ENCODE peak calls at places on chromosome 5, in seven cellular contexts. One of them, this sample, is unnamed.
A peak's percentile ranks its signal among the peaks of the same experiment; 100 is the strongest.

GRCh38 chr5:118791986-118792734 is 196.2 kb downstream of the DTWD2 start:
- DNase-seq in substantia nigra: peak; percentile 23
- DNase-seq in Karpas-422: peak; percentile 74
- DNase-seq in aorta: no peak
- DNase-seq in vagina: no peak
- DNase-seq in uterus: peak; percentile 16
- DNase-seq in WERI-Rb-1: peak; percentile 33
- DNase-seq in this sample: peak; percentile 81

GRCh38 chr5:124584991-124585715 is 161.3 kb downstream of the ZNF608 start:
- DNase-seq in vagina: no peak
- DNase-seq in Karpas-422: peak; percentile 61
- DNase-seq in WERI-Rb-1: no peak
- DNase-seq in uterus: no peak
- DNase-seq in substantia nigra: no peak
- DNase-seq in aorta: no peak
- DNase-seq in this sample: no peak

GRCh38 chr5:14946813-14947640 is 75.4 kb upstream of the ANKH start:
- DNase-seq in aorta: no peak
- DNase-seq in Karpas-422: peak; percentile 61
- DNase-seq in vagina: no peak
- DNase-seq in uterus: no peak
- DNase-seq in substantia nigra: no peak
- DNase-seq in WERI-Rb-1: no peak
- DNase-seq in this sample: no peak

GRCh38 chr5:147508711-147509040 is 1.2 kb downstream of the DPYSL3 start:
- DNase-seq in aorta: no peak
- DNase-seq in vagina: no peak
- DNase-seq in Karpas-422: no peak
- DNase-seq in substantia nigra: no peak
- DNase-seq in WERI-Rb-1: no peak
- DNase-seq in uterus: no peak
- DNase-seq in this sample: no peak

GRCh38 chr5:113778147-113778546 is 264.7 kb downstream of the YTHDC2 start:
- DNase-seq in aorta: no peak
- DNase-seq in substantia nigra: no peak
- DNase-seq in Karpas-422: no peak
- DNase-seq in WERI-Rb-1: no peak
- DNase-seq in uterus: no peak
- DNase-seq in vagina: no peak
- DNase-seq in this sample: no peak

GRCh38 chr5:25573691-25574090 is 928.9 kb upstream of the CDH10 start:
- DNase-seq in Karpas-422: no peak
- DNase-seq in WERI-Rb-1: no peak
- DNase-seq in uterus: no peak
- DNase-seq in substantia nigra: no peak
- DNase-seq in aorta: no peak
- DNase-seq in vagina: no peak
- DNase-seq in this sample: no peak

GRCh38 chr5:141508808-141509611 is 20.1 kb downstream of the PCDHGC5 start:
- DNase-seq in WERI-Rb-1: peak; percentile 74
- DNase-seq in substantia nigra: no peak
- DNase-seq in aorta: peak; percentile 89
- DNase-seq in vagina: no peak
- DNase-seq in Karpas-422: peak; percentile 86
- DNase-seq in uterus: peak; percentile 81
- DNase-seq in this sample: peak; percentile 88

GRCh38 chr5:16492398-16493175 is 27.0 kb upstream of the ZNF622 start:
- DNase-seq in aorta: peak; percentile 31
- DNase-seq in substantia nigra: no peak
- DNase-seq in Karpas-422: no peak
- DNase-seq in WERI-Rb-1: peak; percentile 59
- DNase-seq in vagina: no peak
- DNase-seq in uterus: peak; percentile 28
- DNase-seq in this sample: peak; percentile 63

GRCh38 chr5:89181546-89181945 is 298.6 kb upstream of the MEF2C start:
- DNase-seq in Karpas-422: no peak
- DNase-seq in substantia nigra: no peak
- DNase-seq in aorta: no peak
- DNase-seq in uterus: no peak
- DNase-seq in vagina: no peak
- DNase-seq in WERI-Rb-1: no peak
- DNase-seq in this sample: no peak

GRCh38 chr5:77718934-77719610 is 57.1 kb downstream of the TBCA start:
- DNase-seq in substantia nigra: no peak
- DNase-seq in aorta: no peak
- DNase-seq in vagina: no peak
- DNase-seq in WERI-Rb-1: no peak
- DNase-seq in uterus: no peak
- DNase-seq in Karpas-422: no peak
- DNase-seq in this sample: no peak

GRCh38 chr5:50962934-50963646 is 296.7 kb downstream of the PARP8 start:
- DNase-seq in substantia nigra: peak; percentile 66
- DNase-seq in vagina: no peak
- DNase-seq in Karpas-422: peak; percentile 90
- DNase-seq in uterus: peak; percentile 38
- DNase-seq in aorta: peak; percentile 69
- DNase-seq in WERI-Rb-1: peak; percentile 67
- DNase-seq in this sample: peak; percentile 82

GRCh38 chr5:73818357-73818756 is 192.4 kb downstream of the ARHGEF28 start:
- DNase-seq in WERI-Rb-1: no peak
- DNase-seq in substantia nigra: no peak
- DNase-seq in uterus: no peak
- DNase-seq in vagina: no peak
- DNase-seq in Karpas-422: no peak
- DNase-seq in aorta: no peak
- DNase-seq in this sample: no peak

GRCh38 chr5:44640945-44641456 is 167.7 kb upstream of the MRPS30 start:
- DNase-seq in Karpas-422: no peak
- DNase-seq in vagina: no peak
- DNase-seq in uterus: no peak
- DNase-seq in WERI-Rb-1: no peak
- DNase-seq in aorta: no peak
- DNase-seq in substantia nigra: no peak
- DNase-seq in this sample: no peak

GRCh38 chr5:145554399-145554798 is 280.7 kb downstream of the PRELID2 start:
- DNase-seq in aorta: no peak
- DNase-seq in Karpas-422: no peak
- DNase-seq in uterus: no peak
- DNase-seq in WERI-Rb-1: no peak
- DNase-seq in substantia nigra: no peak
- DNase-seq in vagina: no peak
- DNase-seq in this sample: no peak

GRCh38 chr5:112183103-112183634 is 235.9 kb downstream of the EPB41L4A start:
- DNase-seq in uterus: no peak
- DNase-seq in substantia nigra: no peak
- DNase-seq in WERI-Rb-1: no peak
- DNase-seq in vagina: no peak
- DNase-seq in Karpas-422: no peak
- DNase-seq in aorta: no peak
- DNase-seq in this sample: no peak

DNA sequence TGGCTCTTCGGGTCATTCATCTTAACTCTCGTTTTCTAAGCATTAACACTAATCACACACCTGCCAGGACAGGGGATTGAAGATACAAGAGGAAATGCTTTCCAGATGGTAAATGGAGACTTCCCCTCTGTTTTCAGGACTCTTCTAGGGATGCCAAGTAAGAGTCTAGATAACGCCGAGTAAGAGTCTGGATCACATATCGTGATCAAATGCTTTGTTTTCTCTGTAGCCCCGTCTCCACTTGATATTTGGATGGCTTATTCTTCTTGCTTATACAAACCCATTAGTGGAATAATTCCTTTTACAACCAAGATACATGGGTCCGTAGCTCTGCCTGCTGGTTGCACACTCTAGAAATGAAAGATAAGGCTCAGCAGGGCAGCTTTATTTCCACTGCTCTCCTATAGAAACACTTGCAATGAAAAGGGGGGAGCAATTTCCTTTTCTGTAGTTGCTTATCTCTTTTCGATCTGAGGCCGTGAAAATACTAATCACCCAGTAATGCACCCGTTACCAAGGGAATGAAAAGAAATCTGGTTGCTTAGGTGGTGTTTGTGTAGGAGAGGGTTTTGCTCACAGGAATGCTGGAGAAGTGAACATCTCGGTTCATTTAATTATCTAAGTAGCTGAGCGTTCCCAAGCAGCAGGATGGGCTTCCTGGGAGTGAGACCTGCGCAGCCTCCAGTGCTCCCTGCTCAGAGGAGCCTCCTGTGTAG is 131.6 kb downstream of the ADAMTS16 start:
- DNase-seq in Karpas-422: no peak
- DNase-seq in WERI-Rb-1: no peak
- DNase-seq in vagina: no peak
- DNase-seq in substantia nigra: no peak
- DNase-seq in aorta: no peak
- DNase-seq in uterus: no peak
- DNase-seq in this sample: no peak
- H3K27ac ChIP-seq in Karpas-422: no peak overlapping the region
- H3K27ac ChIP-seq in WERI-Rb-1: no peak overlapping the region
- H3K27ac ChIP-seq in vagina: no peak overlapping the region
- H3K27ac ChIP-seq in substantia nigra: no peak overlapping the region
- H3K27ac ChIP-seq in aorta: no peak overlapping the region
- H3K27ac ChIP-seq in uterus: peak overlapping the region; percentile 41
- H3K27ac ChIP-seq in this sample: no peak overlapping the region

GRCh38 chr5:180080670-180081280 is 9.2 kb upstream of the RNF130 start:
- DNase-seq in vagina: no peak
- DNase-seq in uterus: no peak
- DNase-seq in substantia nigra: no peak
- DNase-seq in aorta: peak; percentile 50
- DNase-seq in WERI-Rb-1: no peak
- DNase-seq in Karpas-422: peak; percentile 31
- DNase-seq in this sample: no peak

GRCh38 chr5:180083529-180084060 is 12.0 kb upstream of the RNF130 start:
- DNase-seq in uterus: no peak
- DNase-seq in substantia nigra: no peak
- DNase-seq in Karpas-422: no peak
- DNase-seq in WERI-Rb-1: no peak
- DNase-seq in vagina: no peak
- DNase-seq in aorta: no peak
- DNase-seq in this sample: no peak

GRCh38 chr5:180081481-180081880 is 9.9 kb upstream of the RNF130 start:
- DNase-seq in Karpas-422: no peak
- DNase-seq in aorta: no peak
- DNase-seq in substantia nigra: no peak
- DNase-seq in vagina: no peak
- DNase-seq in WERI-Rb-1: no peak
- DNase-seq in uterus: no peak
- DNase-seq in this sample: no peak

GRCh38 chr5:180084638-180085561 is 13.3 kb upstream of the RNF130 start:
- DNase-seq in uterus: no peak
- DNase-seq in substantia nigra: no peak
- DNase-seq in vagina: no peak
- DNase-seq in WERI-Rb-1: peak; percentile 36
- DNase-seq in Karpas-422: no peak
- DNase-seq in aorta: peak; percentile 47
- DNase-seq in this sample: no peak

DNA sequence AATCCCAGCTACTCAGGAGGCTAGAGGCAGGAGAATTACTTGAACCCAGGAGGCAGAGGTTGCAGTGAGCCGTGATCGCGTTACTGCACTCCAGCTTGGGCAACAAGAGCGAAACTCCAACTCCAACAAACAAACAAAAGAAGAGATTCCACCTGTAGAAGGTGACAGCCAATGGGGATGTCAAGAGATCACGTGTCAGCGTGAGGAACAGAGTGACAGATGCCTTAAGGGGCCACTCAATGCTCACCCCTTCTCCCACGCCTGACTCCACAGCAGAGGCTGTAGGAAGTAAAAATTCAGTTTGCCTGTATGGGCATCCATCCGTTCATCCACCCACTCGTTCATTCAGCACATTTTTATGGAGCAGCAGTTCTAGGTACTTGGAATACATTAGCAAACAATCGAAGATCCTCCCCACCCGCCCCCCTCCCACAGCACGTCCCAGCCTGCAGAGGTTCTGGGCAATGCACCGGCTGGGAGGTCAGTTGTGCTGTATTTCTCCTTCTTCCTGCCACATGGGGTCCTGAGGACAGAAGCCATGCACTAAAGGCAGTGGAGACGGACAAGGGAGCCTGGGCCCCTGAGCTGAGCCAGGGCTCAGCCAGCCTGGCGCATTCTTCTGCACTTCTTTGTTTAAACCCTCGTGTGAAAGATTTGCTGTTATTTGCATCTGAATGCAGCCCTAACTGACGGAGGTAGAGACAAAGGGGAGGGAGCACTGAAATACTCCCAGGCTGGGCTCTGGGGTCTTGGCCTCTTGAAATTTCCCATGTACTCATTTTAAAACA is 11.3 kb upstream of the RNF130 start:
- DNase-seq in substantia nigra: no peak
- DNase-seq in WERI-Rb-1: no peak
- DNase-seq in uterus: no peak
- DNase-seq in vagina: no peak
- DNase-seq in Karpas-422: peak; percentile 9
- DNase-seq in aorta: no peak
- DNase-seq in this sample: no peak
- H3K27ac ChIP-seq in substantia nigra: no peak overlapping the region
- H3K27ac ChIP-seq in WERI-Rb-1: no peak overlapping the region
- H3K27ac ChIP-seq in uterus: no peak overlapping the region
- H3K27ac ChIP-seq in vagina: no peak overlapping the region
- H3K27ac ChIP-seq in Karpas-422: no peak overlapping the region
- H3K27ac ChIP-seq in aorta: no peak overlapping the region
- H3K27ac ChIP-seq in this sample: no peak overlapping the region

DNA sequence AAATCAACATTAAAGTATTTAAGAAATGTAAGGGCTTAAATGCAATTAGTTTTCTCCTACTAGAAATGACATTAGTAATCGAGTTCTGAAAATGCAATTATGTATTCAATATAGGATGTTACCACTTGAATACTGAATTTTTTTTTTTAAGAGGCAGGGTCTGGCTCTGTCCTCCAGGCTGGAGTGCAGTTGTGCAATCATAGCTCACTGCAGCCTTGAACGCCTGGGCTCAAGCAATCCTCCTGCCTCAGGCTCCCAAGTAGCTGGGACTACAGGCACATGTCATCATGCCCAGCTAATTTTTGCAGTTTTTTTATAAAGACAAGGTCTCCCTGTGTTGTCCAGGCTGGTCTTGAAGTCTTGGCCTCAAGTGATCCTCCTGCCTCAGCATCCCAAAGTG is 1.5 kb downstream of the CDC20B start:
- DNase-seq in WERI-Rb-1: no peak
- DNase-seq in Karpas-422: no peak
- DNase-seq in substantia nigra: no peak
- DNase-seq in vagina: no peak
- DNase-seq in uterus: no peak
- DNase-seq in aorta: no peak
- DNase-seq in this sample: no peak
- H3K27ac ChIP-seq in WERI-Rb-1: no peak overlapping the region
- H3K27ac ChIP-seq in Karpas-422: no peak overlapping the region
- H3K27ac ChIP-seq in substantia nigra: no peak overlapping the region
- H3K27ac ChIP-seq in vagina: no peak overlapping the region
- H3K27ac ChIP-seq in uterus: no peak overlapping the region
- H3K27ac ChIP-seq in aorta: no peak overlapping the region
- H3K27ac ChIP-seq in this sample: no peak overlapping the region

DNA sequence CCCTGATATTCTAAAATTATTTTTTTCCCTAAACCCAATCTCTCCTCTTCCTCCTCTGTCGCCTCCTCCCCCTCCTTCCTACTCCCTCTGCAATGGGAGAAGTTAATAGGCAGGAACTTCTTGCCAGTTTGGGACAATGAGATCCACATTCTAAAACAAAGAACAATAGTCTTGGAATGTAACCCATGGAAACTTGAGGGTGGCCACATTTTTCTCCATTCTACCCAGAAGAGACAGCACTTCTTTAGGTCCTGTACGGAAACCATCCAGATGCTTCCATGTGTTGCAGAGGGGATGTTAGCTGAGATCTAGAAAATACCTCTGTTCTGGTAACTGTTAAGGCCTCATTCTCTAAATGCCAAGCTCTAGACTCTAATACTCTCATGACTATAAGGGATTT is 10.0 kb downstream of the SPARC start:
- DNase-seq in aorta: no peak
- DNase-seq in Karpas-422: no peak
- DNase-seq in uterus: no peak
- DNase-seq in substantia nigra: no peak
- DNase-seq in vagina: no peak
- DNase-seq in WERI-Rb-1: no peak
- DNase-seq in this sample: no peak
- H3K27ac ChIP-seq in aorta: peak overlapping the region; percentile 80
- H3K27ac ChIP-seq in Karpas-422: no peak overlapping the region
- H3K27ac ChIP-seq in uterus: peak overlapping the region; percentile 88
- H3K27ac ChIP-seq in substantia nigra: peak overlapping the region; percentile 52
- H3K27ac ChIP-seq in vagina: peak overlapping the region; percentile 94
- H3K27ac ChIP-seq in WERI-Rb-1: no peak overlapping the region
- H3K27ac ChIP-seq in this sample: no peak overlapping the region